ENCODE peak calls at places on chromosomes 13 and 19, in ten cellular contexts. D, S, J, W, C, H, N, B, V and O are unnamed samples.

GRCh38 chr13:46521486-46521885 is 31.5 kb upstream of the LRCH1 start:
- DNase-seq in D (no peak), S (no peak), J (no peak), W (no peak), C (no peak), H (no peak), N (no peak), B (no peak), V (no peak), O (no peak)

GRCh38 chr19:17232258-17232657 is 6.2 kb downstream of the OCEL1 start:
- DNase-seq in D (no peak), S (no peak), J (no peak), W (no peak), C (no peak), H (no peak), N (no peak), B (no peak), V (no peak), O (no peak)

GRCh38 chr13:44591316-44591715 is 15.2 kb upstream of the TSC22D1 start:
- DNase-seq in D (no peak), S (no peak), J (no peak), W (no peak), C (no peak), H (no peak), N (no peak), B (no peak), V (no peak), O (no peak)

GRCh38 chr13:46119883-46120614 is 15.2 kb upstream of the CPB2 start:
- DNase-seq in D (peak; percentile 82), S (no peak), J (no peak), W (peak; percentile 76), C (no peak), H (no peak), N (peak; percentile 43), B (peak; percentile 48), V (no peak), O (peak; percentile 45)

GRCh38 chr13:98202026-98202425 is 25.0 kb upstream of the RNF113B start:
- DNase-seq in D (no peak), S (no peak), J (no peak), W (no peak), C (no peak), H (no peak), N (no peak), B (no peak), V (no peak), O (no peak)

GRCh38 chr13:38590796-38591507 is 95.9 kb upstream of the FREM2 start:
- DNase-seq in D (no peak), S (no peak), J (no peak), W (no peak), C (no peak), H (no peak), N (no peak), B (no peak), V (no peak), O (no peak)

GRCh38 chr13:66994097-66994496 is 236.0 kb downstream of the PCDH9 start:
- DNase-seq in D (peak; percentile 81), S (peak; percentile 45), J (peak; percentile 48), W (peak; percentile 85), C (no peak), H (no peak), N (peak; percentile 67), B (peak; percentile 38), V (peak; percentile 47), O (peak; percentile 42)

GRCh38 chr19:51824603-51825002 is 29.6 kb downstream of the FPR3 start:
- DNase-seq in D (no peak), S (no peak), J (no peak), W (no peak), C (no peak), H (no peak), N (no peak), B (no peak), V (no peak), O (no peak)

GRCh38 chr19:51531349-51532315 is at the start of gene SIGLEC6:
- DNase-seq in D (no peak), S (peak; percentile 44), J (peak; percentile 76), W (no peak), C (peak; percentile 32), H (no peak), N (no peak), B (no peak), V (no peak), O (no peak)

GRCh38 chr13:52158629-52159158 is 703 bp downstream of the NEK3 start:
- DNase-seq in D (peak; percentile 50), S (peak; percentile 29), J (no peak), W (peak; percentile 51), C (no peak), H (no peak), N (peak; percentile 62), B (no peak), V (peak; percentile 28), O (peak; percentile 3)

GRCh38 chr13:40982772-40983171 is 36.3 kb downstream of the ELF1 start:
- DNase-seq in D (peak; percentile 67), S (peak; percentile 41), J (no peak), W (peak; percentile 94), C (no peak), H (no peak), N (peak; percentile 86), B (no peak), V (no peak), O (peak; percentile 13)
- H3K4me3 ChIP-seq in D (no peak overlapping the region), S (peak overlapping the region; percentile 39), J (no peak overlapping the region), W (peak overlapping the region; percentile 19), C (no peak overlapping the region), H (no peak overlapping the region), N (no peak overlapping the region), B (no peak overlapping the region), V (no peak overlapping the region), O (no peak overlapping the region)

DNA sequence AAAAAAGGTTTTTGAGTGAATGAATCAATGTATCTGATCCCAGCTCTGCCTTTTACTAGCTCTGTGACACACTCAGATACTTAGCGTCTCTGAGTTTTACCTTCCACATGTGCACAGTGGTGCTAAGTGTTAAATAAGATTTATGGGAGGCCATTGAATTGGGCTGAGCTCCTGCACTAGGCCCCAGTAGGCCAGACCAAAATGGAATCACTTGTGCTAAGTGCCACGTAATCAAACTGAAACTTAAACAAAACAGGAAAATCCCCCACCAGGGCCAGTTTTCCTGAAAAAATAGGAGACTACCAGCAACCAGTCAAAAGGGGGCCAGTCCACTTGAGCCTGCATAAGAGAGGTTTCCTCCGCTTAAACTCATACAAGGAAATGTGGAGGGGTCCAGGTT is 40.9 kb downstream of the GJA3 start:
- DNase-seq in D (no peak), S (no peak), J (no peak), W (no peak), C (no peak), H (no peak), N (no peak), B (no peak), V (no peak), O (no peak)
- H3K4me3 ChIP-seq in D (no peak overlapping the region), S (peak overlapping the region; percentile 40), J (no peak overlapping the region), W (no peak overlapping the region), C (peak overlapping the region; percentile 29), H (no peak overlapping the region), N (peak overlapping the region; percentile 48), B (peak overlapping the region; percentile 43), V (no peak overlapping the region), O (no peak overlapping the region)

GRCh38 chr19:309206-309565 is 18.0 kb upstream of the PLPP2 start:
- DNase-seq in D (no peak), S (no peak), J (peak; percentile 24), W (no peak), C (no peak), H (no peak), N (no peak), B (no peak), V (no peak), O (no peak)
- H3K4me3 ChIP-seq in D (no peak overlapping the region), S (peak overlapping the region; percentile 36), J (no peak overlapping the region), W (no peak overlapping the region), C (no peak overlapping the region), H (no peak overlapping the region), N (no peak overlapping the region), B (no peak overlapping the region), V (no peak overlapping the region), O (no peak overlapping the region)

GRCh38 chr19:48395499-48395898 is 2.0 kb downstream of the GRIN2D start:
- DNase-seq in D (no peak), S (no peak), J (no peak), W (no peak), C (no peak), H (no peak), N (no peak), B (no peak), V (no peak), O (no peak)
- H3K4me3 ChIP-seq in D (no peak overlapping the region), S (no peak overlapping the region), J (no peak overlapping the region), W (no peak overlapping the region), C (no peak overlapping the region), H (no peak overlapping the region), N (no peak overlapping the region), B (no peak overlapping the region), V (no peak overlapping the region), O (no peak overlapping the region)